ENCODE peak calls at places on chromosomes 12 and 14, in nine cellular contexts. Z, B, L, H, X, N, U, C and O are unnamed samples.

GRCh38 chr14:73264896-73265720 is 27.8 kb downstream of the PAPLN start:
- DNase-seq in Z (no peak), B (no peak), L (no peak), H (no peak), X (no peak), N (no peak), U (no peak), C (no peak), O (no peak)

GRCh38 chr12:98154850-98155249 is 360.5 kb upstream of the TMPO start:
- DNase-seq in Z (no peak), B (peak; percentile 38), L (peak; percentile 1), H (peak; percentile 2), X (no peak), N (no peak), U (no peak), C (no peak), O (peak; percentile 9)

GRCh38 chr12:11580125-11580751 is 69.2 kb upstream of the ETV6 start:
- DNase-seq in Z (peak; percentile 80), B (no peak), L (peak; percentile 85), H (peak; percentile 96), X (no peak), N (peak; percentile 64), U (no peak), C (peak; percentile 3), O (no peak)

GRCh38 chr14:65096323-65097089 is 5.8 kb downstream of the MAX start:
- DNase-seq in Z (no peak), B (no peak), L (no peak), H (peak; percentile 62), X (no peak), N (no peak), U (no peak), C (no peak), O (no peak)

GRCh38 chr12:26431211-26431610 is 235.8 kb downstream of the SSPN start:
- DNase-seq in Z (no peak), B (no peak), L (no peak), H (no peak), X (no peak), N (no peak), U (no peak), C (no peak), O (no peak)

GRCh38 chr14:51581017-51581881 is 70.5 kb upstream of the FRMD6 start:
- DNase-seq in Z (peak; percentile 61), B (no peak), L (peak; percentile 95), H (peak; percentile 46), X (no peak), N (no peak), U (no peak), C (no peak), O (peak; percentile 10)

GRCh38 chr14:103818870-103819269 is 28.5 kb downstream of the PPP1R13B start:
- DNase-seq in Z (no peak), B (no peak), L (no peak), H (no peak), X (no peak), N (no peak), U (no peak), C (no peak), O (no peak)

GRCh38 chr12:105120551-105120950 is 13.0 kb downstream of the WASHC4 start:
- DNase-seq in Z (no peak), B (no peak), L (peak; percentile 4), H (peak; percentile 12), X (no peak), N (no peak), U (no peak), C (no peak), O (no peak)

GRCh38 chr12:118356809-118357326 is 15.8 kb downstream of the TAOK3 start:
- DNase-seq in Z (peak; percentile 76), B (no peak), L (peak; percentile 81), H (peak; percentile 80), X (no peak), N (peak; percentile 68), U (no peak), C (no peak), O (no peak)

GRCh38 chr12:118310320-118310719 is 62.4 kb downstream of the TAOK3 start:
- DNase-seq in Z (no peak), B (no peak), L (no peak), H (no peak), X (no peak), N (no peak), U (no peak), C (no peak), O (no peak)

GRCh38 chr14:35480119-35480769 is 53.7 kb upstream of the INSM2 start:
- DNase-seq in Z (no peak), B (no peak), L (peak; percentile 80), H (no peak), X (no peak), N (no peak), U (no peak), C (no peak), O (no peak)

GRCh38 chr12:92802906-92803305 is 100.1 kb downstream of the PLEKHG7 start:
- DNase-seq in Z (no peak), B (no peak), L (no peak), H (no peak), X (no peak), N (no peak), U (no peak), C (no peak), O (no peak)

GRCh38 chr14:61090432-61091216 is 109.6 kb downstream of the SLC38A6 start:
- DNase-seq in Z (no peak), B (no peak), L (no peak), H (no peak), X (no peak), N (no peak), U (no peak), C (no peak), O (no peak)

GRCh38 chr14:77199590-77199989 is 18.0 kb downstream of the TMEM63C start:
- DNase-seq in Z (no peak), B (no peak), L (no peak), H (no peak), X (no peak), N (no peak), U (no peak), C (no peak), O (no peak)

GRCh38 chr12:52634266-52635056 is 16.1 kb upstream of the KRT73 start:
- DNase-seq in Z (no peak), B (no peak), L (no peak), H (no peak), X (no peak), N (no peak), U (no peak), C (peak; percentile 66), O (no peak)

GRCh38 chr12:10214877-10215267 is 2.2 kb downstream of the GABARAPL1 start:
- DNase-seq in Z (no peak), B (no peak), L (no peak), H (peak; percentile 27), X (no peak), N (no peak), U (no peak), C (peak; percentile 30), O (no peak)

GRCh38 chr14:100531152-100531551 is 56.1 kb downstream of the BEGAIN start:
- DNase-seq in Z (no peak), B (no peak), L (no peak), H (no peak), X (no peak), N (no peak), U (no peak), C (no peak), O (no peak)

GRCh38 chr14:96863327-96863985 is 66.3 kb downstream of the VRK1 start:
- DNase-seq in Z (no peak), B (no peak), L (no peak), H (no peak), X (no peak), N (no peak), U (no peak), C (no peak), O (no peak)

GRCh38 chr12:60172696-60173095 is 576.9 kb downstream of the SLC16A7 start:
- DNase-seq in Z (no peak), B (no peak), L (no peak), H (no peak), X (no peak), N (no peak), U (no peak), C (no peak), O (no peak)

GRCh38 chr12:64042901-64043300 is 179.2 kb downstream of the KICS2 start:
- DNase-seq in Z (peak; percentile 65), B (no peak), L (no peak), H (peak; percentile 83), X (no peak), N (peak; percentile 69), U (no peak), C (no peak), O (no peak)

GRCh38 chr14:99169776-99170356 is 102.1 kb downstream of the BCL11B start:
- DNase-seq in Z (no peak), B (no peak), L (no peak), H (no peak), X (no peak), N (no peak), U (no peak), C (no peak), O (no peak)

GRCh38 chr12:32106517-32107366 is at the start of gene BICD1:
- DNase-seq in Z (no peak), B (peak; percentile 91), L (peak; percentile 93), H (peak; percentile 90), X (peak; percentile 52), N (peak; percentile 81), U (peak; percentile 60), C (peak; percentile 87), O (peak; percentile 76)